ENCODE peak calls at places on chromosomes 11 and 22, in seven cellular contexts. S, W, K, U, N, J and C are unnamed samples.

GRCh38 chr11:2778630-2779498 is 79.1 kb upstream of the KCNQ1OT1 start:
- DNase-seq in S (no peak), N (peak), W (no peak), U (no peak), K (peak), J (peak), C (peak)

GRCh38 chr22:36986242-36986821 is 32.9 kb downstream of the TST start:
- DNase-seq in U (peak), N (peak), S (no peak), K (no peak), J (peak), W (no peak), C (no peak)

GRCh38 chr11:67024410-67024809 is 1.5 kb downstream of the SYT12 start:
- DNase-seq in U (no peak), S (no peak), J (no peak), W (no peak), N (no peak), K (no peak), C (no peak)

GRCh38 chr22:19703869-19704268 is 10.4 kb upstream of the SEPTIN5 start:
- DNase-seq in K (peak), U (no peak), N (no peak), W (no peak), J (peak), S (no peak), C (no peak)

GRCh38 chr11:128629516-128630106 is 42.3 kb upstream of the ETS1 start:
- DNase-seq in K (no peak), N (no peak), U (no peak), W (no peak), J (no peak), S (no peak), C (no peak)

GRCh38 chr22:31818481-31819392 is 64.9 kb downstream of the DEPDC5 start:
- DNase-seq in N (peak), J (no peak), K (no peak), W (no peak), S (no peak), U (peak), C (no peak)

GRCh38 chr22:23225724-23226496 is 45.6 kb downstream of the BCR start:
- DNase-seq in S (peak), K (peak), N (peak), J (peak), U (no peak), W (no peak), C (no peak)

GRCh38 chr11:107549253-107549953 is 16.1 kb downstream of the ALKBH8 start:
- DNase-seq in J (no peak), N (peak), U (peak), W (no peak), K (no peak), S (no peak), C (no peak)

GRCh38 chr11:107756553-107756952 is 44.7 kb upstream of the SLN start:
- DNase-seq in N (no peak), J (no peak), W (no peak), S (no peak), K (no peak), U (no peak), C (no peak)

GRCh38 chr11:27228891-27229290 is 134.1 kb downstream of the CCDC34 start:
- DNase-seq in J (no peak), K (no peak), N (no peak), S (no peak), W (no peak), U (no peak), C (no peak)

DNA sequence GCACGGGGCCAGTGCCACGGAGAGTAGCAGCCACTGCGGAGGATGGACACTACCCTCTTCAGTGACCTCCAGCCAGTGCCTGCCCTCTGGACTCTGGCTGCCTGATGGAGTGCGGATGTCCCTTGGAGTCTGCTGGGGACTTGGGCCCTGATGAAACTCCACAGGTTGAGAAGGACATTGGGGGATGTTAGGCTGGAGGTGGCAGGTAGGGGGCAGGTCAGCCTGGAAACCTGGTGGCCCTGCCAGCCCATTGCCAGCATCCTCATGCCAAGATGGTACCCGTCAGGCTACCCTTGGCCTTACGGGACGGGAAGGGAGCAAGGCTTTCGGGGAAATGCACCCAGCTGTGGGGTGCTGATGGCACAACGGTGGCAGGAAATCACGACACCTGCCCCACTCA is 4.0 kb downstream of the CABP7 start:
- DNase-seq in K (no peak), W (no peak), N (no peak), J (no peak), U (no peak), S (no peak), C (no peak)
- TF ChIP-seq CTCF in K (no peak), W (no peak), N (no peak), J (no peak), U (peak), S (no peak), C (peak)

GRCh38 chr11:68889948-68890446 is 13.6 kb downstream of the MRPL21 start:
- DNase-seq in W (no peak), N (peak), K (no peak), J (peak), U (peak), S (no peak), C (no peak)
- TF ChIP-seq CTCF in W (peak), N (peak), K (no peak), J (no peak), U (peak), S (no peak), C (peak)

GRCh38 chr22:33823552-33823951 is 96.7 kb downstream of the LARGE1 start:
- DNase-seq in S (no peak), J (no peak), U (no peak), N (no peak), K (no peak), W (no peak), C (no peak)

GRCh38 chr22:33821290-33821689 is 99.0 kb downstream of the LARGE1 start:
- DNase-seq in S (no peak), N (no peak), K (no peak), J (no peak), U (no peak), W (no peak), C (no peak)

GRCh38 chr22:33819743-33820142 is 100.5 kb downstream of the LARGE1 start:
- DNase-seq in U (no peak), N (no peak), W (no peak), J (no peak), K (no peak), S (no peak), C (no peak)
- TF ChIP-seq CTCF in U (peak), N (no peak), W (no peak), J (no peak), K (no peak), S (no peak), C (no peak)

DNA sequence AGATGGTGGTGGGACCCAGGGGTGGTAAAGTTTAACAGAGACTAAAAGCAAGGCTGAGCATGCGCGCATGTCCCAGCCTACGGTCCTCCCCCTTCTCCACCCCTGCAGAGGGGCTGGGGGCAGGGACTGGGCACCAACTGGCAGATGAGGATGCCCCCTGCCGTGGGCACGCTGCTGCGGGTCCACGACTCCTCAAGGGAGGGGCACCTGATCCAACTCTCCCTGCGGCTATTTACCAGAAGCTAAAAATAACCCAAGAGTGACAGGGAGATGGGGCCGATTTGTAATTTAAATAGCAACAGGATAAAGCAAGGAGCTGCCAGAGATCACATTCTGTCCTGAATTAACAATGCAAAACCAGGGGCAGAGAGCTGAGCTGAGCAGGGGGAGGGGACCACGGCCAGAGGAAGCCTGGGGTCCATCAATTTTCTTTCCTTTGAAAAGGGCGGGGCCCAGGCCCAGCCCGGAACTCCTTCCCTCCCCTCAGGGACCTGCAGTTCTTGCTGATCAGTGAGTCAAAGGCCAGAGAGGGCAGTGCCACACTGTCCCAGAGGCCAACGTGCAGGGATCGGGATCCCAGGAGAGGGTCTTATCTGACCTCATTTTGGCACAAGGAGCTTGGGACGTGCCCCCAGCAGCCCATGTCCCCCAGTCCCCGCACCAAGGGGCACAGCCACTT is 8.1 kb upstream of the DGKZ start:
- DNase-seq in S (peak), U (peak), W (no peak), K (no peak), J (no peak), N (no peak), C (no peak)
- TF ChIP-seq CTCF in S (peak), U (peak), W (no peak), K (no peak), J (no peak), N (no peak), C (no peak)

DNA sequence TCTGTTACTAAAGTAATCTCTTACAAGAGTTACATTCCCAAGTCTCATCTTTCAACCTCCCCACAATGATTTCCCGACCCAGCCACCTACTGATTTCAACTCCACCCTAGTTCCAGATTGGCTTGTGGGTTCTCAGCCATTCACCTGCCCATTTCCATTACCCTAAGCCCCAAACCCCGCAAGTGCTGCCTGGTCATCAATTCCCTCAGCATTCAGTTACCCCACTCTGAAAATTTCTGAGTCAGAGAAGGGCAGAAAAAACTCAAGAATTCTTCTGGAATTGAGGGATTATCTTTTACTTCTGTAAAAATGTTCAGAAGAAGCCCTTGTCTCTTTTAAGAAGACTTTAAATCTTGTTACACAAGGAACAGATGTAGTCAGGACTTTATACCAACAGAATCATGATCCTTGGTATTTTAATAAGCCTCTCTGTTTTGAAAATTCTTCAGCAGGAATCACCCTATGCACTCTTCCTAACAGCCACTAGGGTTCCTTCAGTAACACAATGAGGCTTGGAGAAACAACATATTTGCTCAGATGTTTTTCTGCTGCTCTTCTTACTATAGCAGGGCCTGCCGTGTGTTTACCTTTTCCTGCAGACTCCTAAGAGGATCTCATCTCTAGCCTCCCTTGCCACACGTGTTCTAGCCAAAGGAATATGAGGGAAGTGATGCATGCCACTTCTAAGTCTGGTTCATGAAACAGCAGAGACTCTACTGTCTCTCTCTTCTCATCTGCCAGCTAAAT is 29.2 kb upstream of the PAMR1 start:
- DNase-seq in J (no peak), K (no peak), S (no peak), N (no peak), W (no peak), U (peak), C (no peak)
- TF ChIP-seq CTCF in J (no peak), K (no peak), S (peak), N (peak), W (peak), U (peak), C (peak)

DNA sequence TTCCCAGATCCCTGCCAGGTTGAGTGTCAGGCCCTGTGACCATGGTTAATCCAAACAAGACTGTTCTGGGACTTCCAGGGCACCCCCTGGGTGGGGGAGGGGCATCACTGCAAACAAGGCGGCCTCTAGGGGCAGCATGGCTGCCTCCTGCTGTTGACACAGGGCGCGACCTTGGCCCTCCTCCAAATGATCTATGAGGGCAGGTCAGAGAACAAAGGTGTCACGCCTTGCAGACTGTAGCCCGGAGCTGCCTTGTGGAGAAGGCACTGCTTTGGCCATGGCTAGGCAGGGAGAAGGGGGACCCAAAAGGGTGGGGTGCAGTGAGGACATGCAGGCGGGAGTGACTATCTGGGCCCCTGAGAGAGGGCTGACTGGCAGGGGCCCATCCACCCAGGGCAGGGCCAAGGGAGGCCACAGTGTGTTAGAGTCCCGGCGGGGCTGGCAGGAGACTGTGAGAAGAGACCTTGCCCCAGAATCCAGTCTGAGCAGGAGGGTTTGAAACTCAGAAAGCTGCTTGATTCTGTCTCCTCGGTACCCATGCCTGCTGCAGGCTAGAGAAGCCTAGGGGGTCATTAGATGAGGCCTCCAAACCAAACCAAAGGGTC is 35.6 kb downstream of the KCNC1 start:
- DNase-seq in W (no peak), K (peak), N (no peak), S (no peak), U (peak), J (no peak), C (peak)
- TF ChIP-seq CTCF in W (peak), K (no peak), N (no peak), S (no peak), U (peak), J (no peak), C (peak)

DNA sequence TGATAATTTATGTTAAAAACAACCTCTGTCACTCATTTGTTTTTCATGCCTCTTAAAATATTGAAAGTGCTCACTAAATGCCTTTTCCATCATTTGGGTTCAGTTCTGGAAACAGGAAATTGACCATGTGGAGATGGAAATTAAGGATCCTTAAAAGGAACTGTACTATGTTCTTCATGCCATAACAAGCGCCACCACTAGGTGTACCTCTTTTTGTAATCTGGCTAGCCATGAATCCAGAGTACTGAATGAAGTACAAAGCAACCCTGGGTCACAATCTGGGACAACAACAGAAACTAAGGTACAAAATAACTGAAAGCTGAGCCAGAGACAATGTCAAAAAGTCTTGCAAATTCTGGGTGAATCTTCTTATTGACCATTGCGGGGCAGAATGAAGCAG is 559.1 kb downstream of the FAM181B start:
- DNase-seq in K (no peak), W (no peak), U (peak), N (no peak), J (no peak), S (no peak), C (no peak)
- TF ChIP-seq CTCF in K (no peak), W (peak), U (peak), N (peak), J (no peak), S (peak), C (peak)

GRCh38 chr11:79458712-79459111 is 17.9 kb upstream of the TENM4 start:
- DNase-seq in W (no peak), N (no peak), K (no peak), S (no peak), J (no peak), U (no peak), C (no peak)

GRCh38 chr11:79465160-79465559 is 24.3 kb upstream of the TENM4 start:
- DNase-seq in S (no peak), J (no peak), U (no peak), K (no peak), W (no peak), N (no peak), C (no peak)

GRCh38 chr11:79466411-79466810 is 25.6 kb upstream of the TENM4 start:
- DNase-seq in S (no peak), U (no peak), K (no peak), J (no peak), N (peak), W (no peak), C (no peak)

GRCh38 chr11:79456501-79456900 is 15.7 kb upstream of the TENM4 start:
- DNase-seq in U (no peak), K (no peak), N (no peak), W (no peak), J (no peak), S (no peak), C (no peak)

GRCh38 chr11:79461144-79461543 is 20.3 kb upstream of the TENM4 start:
- DNase-seq in J (no peak), S (no peak), N (peak), W (no peak), U (peak), K (no peak), C (no peak)
- TF ChIP-seq CTCF in J (no peak), S (peak), N (peak), W (peak), U (peak), K (peak), C (peak)